ENCODE peak calls at places on chromosomes 16 and 17, in nine cellular contexts. J, L, X, Y, S, T, P, K and U are unnamed samples.

GRCh38 chr17:7021993-7022778 is 664 bp upstream of the BCL6B start:
- DNase-seq in S (peak; percentile 92), X (peak; percentile 65), K (no peak), L (no peak), J (peak; percentile 70), P (peak; percentile 78), Y (peak; percentile 58), T (peak; percentile 75), U (peak; percentile 85)

GRCh38 chr17:76542566-76542971 is 2.7 kb downstream of the PRCD start:
- DNase-seq in J (no peak), X (no peak), S (no peak), P (no peak), L (no peak), Y (no peak), T (no peak), K (no peak), U (no peak)

GRCh38 chr16:57748596-57748995 is 13.0 kb downstream of the KATNB1 start:
- DNase-seq in L (no peak), X (no peak), S (no peak), P (no peak), Y (no peak), T (no peak), J (no peak), K (no peak), U (no peak)

GRCh38 chr16:83898463-83899271 is at the start of gene MLYCD:
- DNase-seq in T (peak; percentile 51), X (peak; percentile 48), K (peak; percentile 50), Y (peak; percentile 30), J (peak; percentile 68), P (peak; percentile 91), S (peak; percentile 93), L (no peak), U (peak; percentile 92)

GRCh38 chr16:1188781-1189189 is 35.9 kb downstream of the CACNA1H start:
- DNase-seq in T (peak; percentile 39), K (peak; percentile 43), L (no peak), S (no peak), J (peak; percentile 72), P (peak; percentile 55), X (no peak), Y (no peak), U (peak; percentile 75)

GRCh38 chr16:11871193-11871592 is 19.9 kb upstream of the RSL1D1 start:
- DNase-seq in X (no peak), L (no peak), K (peak; percentile 67), J (no peak), P (no peak), Y (no peak), S (no peak), T (peak; percentile 19), U (no peak)

GRCh38 chr17:61000911-61001310 is 323.3 kb downstream of the BCAS3 start:
- DNase-seq in K (peak; percentile 5), Y (no peak), X (no peak), J (no peak), P (no peak), L (no peak), T (peak; percentile 4), S (no peak), U (no peak)

GRCh38 chr16:68402748-68403040 is 45.6 kb downstream of the SMPD3 start:
- DNase-seq in T (no peak), S (no peak), J (no peak), K (no peak), X (no peak), Y (no peak), P (no peak), L (no peak), U (no peak)

GRCh38 chr16:54118846-54119245 is 167.7 kb downstream of the IRX3 start:
- DNase-seq in X (no peak), S (no peak), P (no peak), T (peak; percentile 42), L (no peak), J (no peak), Y (no peak), K (no peak), U (no peak)

GRCh38 chr17:48569676-48570324 is 8.3 kb downstream of the HOXB4 start:
- DNase-seq in P (no peak), L (no peak), S (no peak), J (no peak), Y (no peak), T (no peak), K (no peak), X (no peak), U (no peak)

GRCh38 chr17:81119223-81120148 is 45.8 kb upstream of the PVALEF start:
- DNase-seq in S (peak; percentile 87), J (peak; percentile 70), K (peak; percentile 43), L (peak; percentile 17), X (peak; percentile 67), T (peak; percentile 98), P (peak; percentile 98), Y (peak; percentile 62), U (peak; percentile 96)

GRCh38 chr16:62889097-62889496 is 852.9 kb upstream of the CDH8 start:
- DNase-seq in T (no peak), P (no peak), X (no peak), K (no peak), Y (no peak), L (no peak), S (no peak), J (no peak), U (no peak)

GRCh38 chr17:57255776-57256681 is at the start of gene MSI2:
- DNase-seq in X (peak; percentile 77), K (peak; percentile 49), T (peak; percentile 83), Y (peak; percentile 77), S (peak; percentile 97), P (peak; percentile 90), L (no peak), J (peak; percentile 75), U (peak; percentile 96)

GRCh38 chr17:1002771-1003555 is 6.0 kb downstream of the TIMM22 start:
- DNase-seq in Y (no peak), X (no peak), L (peak; percentile 36), K (no peak), J (no peak), T (no peak), P (no peak), S (no peak), U (no peak)

GRCh38 chr17:75645501-75645888 is 12.3 kb downstream of the SMIM5 start:
- DNase-seq in K (no peak), L (no peak), S (no peak), Y (no peak), X (no peak), T (peak; percentile 60), P (no peak), J (no peak), U (no peak)

GRCh38 chr16:89623511-89624232 is 10.2 kb downstream of the DPEP1 start:
- DNase-seq in Y (no peak), T (no peak), S (no peak), J (no peak), X (no peak), P (no peak), K (no peak), L (no peak), U (no peak)

GRCh38 chr17:79577485-79578187 is 33.2 kb downstream of the RBFOX3 start:
- DNase-seq in K (no peak), T (no peak), J (no peak), L (no peak), S (no peak), P (no peak), X (no peak), Y (no peak), U (no peak)

GRCh38 chr16:50669741-50670140 is 11.4 kb downstream of the SNX20 start:
- DNase-seq in Y (no peak), S (no peak), J (no peak), T (no peak), K (no peak), L (no peak), X (no peak), P (no peak), U (no peak)

GRCh38 chr16:12119562-12119961 is 143.0 kb downstream of the SNX29 start:
- DNase-seq in P (no peak), X (no peak), L (no peak), S (no peak), Y (no peak), K (no peak), T (peak; percentile 78), J (no peak), U (peak; percentile 69)

GRCh38 chr17:78205124-78205775 is 8.8 kb upstream of the BIRC5 start:
- DNase-seq in K (no peak), S (no peak), Y (no peak), J (no peak), X (no peak), L (no peak), T (no peak), P (no peak), U (no peak)

GRCh38 chr16:23124315-23124714 is 24.9 kb downstream of the USP31 start:
- DNase-seq in P (no peak), T (peak; percentile 84), L (no peak), K (no peak), X (no peak), Y (no peak), J (no peak), S (no peak), U (no peak)

GRCh38 chr16:86576591-86577313 is 1.6 kb upstream of the FOXL1 start:
- DNase-seq in K (no peak), Y (no peak), X (no peak), J (no peak), T (peak; percentile 42), P (peak; percentile 19), L (no peak), S (no peak), U (no peak)

GRCh38 chr17:78781339-78782304 is at the start of gene CYTH1:
- DNase-seq in P (peak; percentile 44), J (peak; percentile 31), X (no peak), K (no peak), Y (no peak), L (no peak), T (peak; percentile 38), S (peak; percentile 82), U (no peak)

GRCh38 chr16:22147853-22148252 is 14.5 kb upstream of the SDR42E2 start:
- DNase-seq in K (no peak), S (no peak), L (no peak), X (no peak), T (no peak), Y (no peak), J (no peak), P (no peak), U (no peak)

GRCh38 chr17:83149761-83150251 is 70.4 kb downstream of the METRNL start:
- DNase-seq in J (no peak), T (no peak), K (no peak), X (no peak), L (no peak), S (no peak), P (no peak), Y (no peak), U (peak; percentile 53)

GRCh38 chr17:2034157-2034556 is 4.2 kb downstream of the DPH1 start:
- DNase-seq in X (no peak), P (no peak), K (no peak), S (no peak), L (no peak), J (no peak), T (no peak), Y (no peak), U (no peak)

GRCh38 chr17:28796062-28796461 is 46.5 kb downstream of the FAM222B start:
- DNase-seq in X (no peak), T (no peak), P (no peak), K (no peak), L (no peak), J (no peak), Y (no peak), S (no peak), U (no peak)

GRCh38 chr17:49952912-49953497 is 16.0 kb upstream of the DLX4 start:
- DNase-seq in P (no peak), X (no peak), K (no peak), J (no peak), Y (no peak), S (no peak), T (peak; percentile 18), L (no peak), U (no peak)

GRCh38 chr17:44113868-44114840 is 9.3 kb downstream of the HDAC5 start:
- DNase-seq in K (no peak), J (no peak), P (no peak), Y (no peak), X (no peak), L (no peak), S (no peak), T (no peak), U (no peak)

GRCh38 chr17:35051183-35051578 is 12.3 kb downstream of the RFFL start:
- DNase-seq in K (no peak), J (no peak), X (no peak), T (no peak), S (no peak), L (no peak), Y (peak; percentile 11), P (no peak), U (no peak)

GRCh38 chr16:48617711-48618148 is 7.8 kb upstream of the N4BP1 start:
- DNase-seq in J (no peak), P (no peak), L (no peak), T (peak; percentile 72), X (no peak), K (no peak), S (no peak), Y (no peak), U (peak; percentile 70)